ENCODE peak calls at places on chromosome 1, in five cellular contexts. H, G, V, Z and T are unnamed samples.

GRCh38 chr1:85356130-85356529 is 79.7 kb upstream of the BCL10 start:
- DNase-seq in G (no peak), V (no peak), H (no peak), Z (no peak), T (no peak)

GRCh38 chr1:187121661-187122060 is 292.9 kb downstream of the PLA2G4A start:
- DNase-seq in H (no peak), Z (no peak), G (no peak), V (no peak), T (no peak)

GRCh38 chr1:36520056-36520455 is 37.3 kb upstream of the CSF3R start:
- DNase-seq in Z (no peak), G (no peak), H (no peak), V (no peak), T (no peak)

GRCh38 chr1:209587778-209588177 is 4.3 kb downstream of the CAMK1G start:
- DNase-seq in Z (no peak), H (no peak), V (no peak), G (no peak), T (no peak)

GRCh38 chr1:230301820-230302219 is 124.3 kb downstream of the PGBD5 start:
- DNase-seq in V (no peak), H (no peak), Z (no peak), G (no peak), T (no peak)

GRCh38 chr1:46039571-46040052 is 92.8 kb downstream of the PIK3R3 start:
- DNase-seq in V (no peak), Z (peak), H (no peak), G (no peak), T (no peak)

GRCh38 chr1:10727703-10728348 is 68.6 kb downstream of the CASZ1 start:
- DNase-seq in Z (no peak), H (no peak), G (no peak), V (no peak), T (no peak)

GRCh38 chr1:227212164-227212563 is 106.1 kb downstream of the CDC42BPA start:
- DNase-seq in V (no peak), Z (no peak), G (no peak), H (no peak), T (no peak)

GRCh38 chr1:41662656-41663437 is 178.4 kb upstream of the EDN2 start:
- DNase-seq in V (peak), G (no peak), H (peak), Z (no peak), T (peak)

GRCh38 chr1:163082971-163083370 is 13.8 kb downstream of the RGS4 start:
- DNase-seq in G (no peak), V (no peak), H (no peak), Z (no peak), T (no peak)

GRCh38 chr1:218164930-218165686 is 120.0 kb upstream of the RRP15 start:
- DNase-seq in H (peak), Z (no peak), G (no peak), V (peak), T (peak)

GRCh38 chr1:219533280-219533679 is 79.6 kb downstream of the ZC3H11B start:
- DNase-seq in Z (no peak), G (no peak), H (no peak), V (no peak), T (no peak)

GRCh38 chr1:1360511-1361169 is 2.3 kb upstream of the MXRA8 start:
- DNase-seq in Z (no peak), G (no peak), V (no peak), H (no peak), T (peak)

GRCh38 chr1:21871943-21872342 is 59.9 kb downstream of the LDLRAD2 start:
- DNase-seq in Z (no peak), H (no peak), V (no peak), G (no peak), T (no peak)

GRCh38 chr1:50531601-50532000 is 108.4 kb upstream of the DMRTA2 start:
- DNase-seq in H (no peak), V (no peak), Z (no peak), G (no peak), T (no peak)

GRCh38 chr1:95948023-95948422 is 714.0 kb downstream of the RWDD3 start:
- DNase-seq in V (no peak), G (no peak), Z (no peak), H (no peak), T (no peak)

GRCh38 chr1:183580281-183580682 is 10.0 kb downstream of the NCF2 start:
- DNase-seq in G (no peak), Z (no peak), V (peak), H (peak), T (peak)

GRCh38 chr1:184563308-184563707 is 176.5 kb downstream of the C1orf21 start:
- DNase-seq in Z (no peak), G (no peak), V (no peak), H (no peak), T (no peak)

GRCh38 chr1:44654621-44655187 is 19.6 kb downstream of the TMEM53 start:
- DNase-seq in G (no peak), Z (no peak), H (no peak), V (no peak), T (no peak)

GRCh38 chr1:238252033-238252802 is 361.5 kb upstream of the ZP4 start:
- DNase-seq in Z (no peak), V (peak), G (peak), H (peak), T (peak)

GRCh38 chr1:186418503-186418902 is 42.4 kb downstream of the PDC start:
- DNase-seq in H (no peak), V (no peak), G (no peak), Z (no peak), T (no peak)

GRCh38 chr1:54546651-54547348 is 1.2 kb upstream of the ACOT11 start:
- DNase-seq in G (no peak), H (no peak), V (no peak), Z (no peak), T (no peak)

GRCh38 chr1:209800984-209801834 is 4.7 kb downstream of the IRF6 start:
- DNase-seq in H (no peak), V (no peak), Z (no peak), G (no peak), T (no peak)

GRCh38 chr1:204587621-204588020 is 71.4 kb downstream of the MDM4 start:
- DNase-seq in V (no peak), Z (no peak), G (no peak), H (no peak), T (no peak)

GRCh38 chr1:209692296-209692695 is 12.3 kb upstream of the HSD11B1 start:
- DNase-seq in V (no peak), H (no peak), G (no peak), Z (no peak), T (no peak)

GRCh38 chr1:197920345-197921117 is 3.4 kb downstream of the LHX9 start:
- DNase-seq in V (peak), H (no peak), Z (no peak), G (no peak), T (peak)

GRCh38 chr1:63797056-63797726 is 23.4 kb downstream of the ROR1 start:
- DNase-seq in V (no peak), G (no peak), Z (peak), H (no peak), T (no peak)

DNA sequence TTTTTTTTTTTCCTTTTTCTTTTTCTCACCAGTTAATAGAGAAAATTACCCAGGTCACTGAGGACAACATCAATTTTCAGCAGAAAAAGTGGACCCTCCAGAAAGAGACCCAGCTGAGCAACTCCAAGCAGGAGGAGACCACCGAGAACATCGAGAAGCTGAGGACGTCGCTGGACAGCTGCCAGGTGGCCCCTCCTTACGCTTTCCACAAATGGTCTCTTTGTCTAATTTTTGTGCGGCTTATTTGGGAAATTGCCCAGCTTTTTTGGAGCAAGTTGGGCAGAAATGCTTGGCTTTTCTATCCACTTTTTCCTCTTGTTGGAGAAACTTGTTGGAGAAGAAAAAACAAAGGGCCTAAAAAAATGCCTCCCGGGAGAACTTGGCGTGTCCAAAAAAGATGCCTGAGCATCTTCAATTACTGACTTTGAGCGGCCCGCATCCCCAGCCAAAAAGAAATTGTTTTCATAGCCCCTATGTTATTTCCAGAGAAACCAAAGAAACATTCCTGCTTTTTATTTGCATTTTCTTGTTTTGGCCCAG is 81.3 kb downstream of the FHAD1 start:
- DNase-seq in H (no peak), G (no peak), V (no peak), Z (no peak), T (no peak)
- H3K27ac ChIP-seq in H (no peak), G (no peak), V (no peak), Z (peak), T (no peak)

DNA sequence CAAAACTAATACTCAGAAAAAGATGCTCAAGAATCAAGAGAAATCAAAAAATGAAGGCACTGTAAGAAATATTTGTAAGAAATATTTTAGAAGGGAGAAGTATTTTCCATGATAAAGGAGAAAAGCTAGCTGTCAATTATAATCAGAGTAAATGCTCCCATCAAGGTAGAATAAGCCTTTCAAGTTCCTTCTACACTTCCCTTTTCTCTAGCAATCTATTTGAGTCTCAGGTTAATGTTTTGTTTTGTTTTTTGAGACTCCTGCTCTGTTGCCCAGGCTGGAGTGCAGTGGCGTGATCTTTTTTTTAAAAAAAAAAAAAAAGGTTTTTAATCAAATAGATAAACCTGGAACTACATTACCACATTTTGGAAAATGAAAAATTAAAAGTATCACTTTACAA is 33.3 kb downstream of the PUM1 start:
- DNase-seq in G (no peak), Z (no peak), H (no peak), V (no peak), T (no peak)
- H3K27ac ChIP-seq in G (no peak), Z (no peak), H (no peak), V (peak), T (no peak)

GRCh38 chr1:38727629-38728175 is 131.9 kb downstream of the RRAGC start:
- DNase-seq in G (no peak), V (peak), H (peak), Z (no peak), T (no peak)
- H3K27ac ChIP-seq in G (no peak), V (peak), H (no peak), Z (no peak), T (peak)

GRCh38 chr1:222891578-222891977 is 76.7 kb downstream of the DISP1 start:
- DNase-seq in H (no peak), G (no peak), V (no peak), Z (no peak), T (no peak)

GRCh38 chr1:222889445-222889844 is 74.6 kb downstream of the DISP1 start:
- DNase-seq in H (no peak), V (no peak), Z (no peak), G (no peak), T (no peak)

GRCh38 chr1:222890702-222891101 is 75.9 kb downstream of the DISP1 start:
- DNase-seq in Z (no peak), V (no peak), H (no peak), G (no peak), T (no peak)

GRCh38 chr1:222887127-222887461 is 72.3 kb downstream of the DISP1 start:
- DNase-seq in H (no peak), Z (no peak), G (no peak), V (no peak), T (no peak)

GRCh38 chr1:222886194-222887126 is 71.6 kb downstream of the DISP1 start:
- DNase-seq in H (no peak), V (no peak), G (no peak), Z (no peak), T (no peak)
- H3K27ac ChIP-seq in H (no peak), V (no peak), G (no peak), Z (no peak), T (no peak)